ENCODE peak calls at places on chromosome 12, in ten cellular contexts. X is HTR-8/SVneo; T is LoVo; G is SW480; H is frontal cortex; Z is HEK293T; L is heart left ventricle; W is ACHN; V is activated CD4-positive, alpha-beta T cell treated with anti-CD3 and anti-CD28 coated beads, Interleukin-2, amount 50 U/mL, for 4 hours; O is hepatic stellate cell. N is an unnamed sample.

GRCh38 chr12:96422192-96422591 is 22.0 kb upstream of the CDK17 start:
- DNase-seq in X (no peak), T (no peak), G (no peak), H (no peak), Z (no peak), L (no peak), W (no peak), V (no peak), O (no peak), N (no peak)

GRCh38 chr12:88922816-88923215 is 342.5 kb upstream of the KITLG start:
- DNase-seq in X (no peak), T (no peak), G (no peak), H (no peak), Z (no peak), L (no peak), W (no peak), V (no peak), O (peak), N (no peak)

GRCh38 chr12:70664463-70664862 is 27.2 kb upstream of the PTPRB start:
- DNase-seq in X (no peak), T (no peak), G (no peak), H (no peak), Z (no peak), L (peak), W (no peak), V (no peak), O (no peak), N (no peak)

GRCh38 chr12:126191037-126191891 is 1126.0 kb downstream of the AACS start:
- DNase-seq in X (no peak), T (no peak), G (no peak), H (peak), Z (no peak), L (no peak), W (no peak), V (no peak), O (no peak), N (peak)

GRCh38 chr12:109179927-109180326 is 63.5 kb downstream of the ACACB start:
- DNase-seq in X (no peak), T (no peak), G (no peak), H (no peak), Z (no peak), L (no peak), W (no peak), V (no peak), O (no peak), N (no peak)

GRCh38 chr12:26555139-26555538 is 277.9 kb downstream of the ITPR2 start:
- DNase-seq in X (no peak), T (no peak), G (no peak), H (no peak), Z (no peak), L (no peak), W (no peak), V (no peak), O (no peak), N (no peak)

GRCh38 chr12:22380029-22380428 is 45.5 kb upstream of the ST8SIA1 start:
- DNase-seq in X (no peak), T (no peak), G (no peak), H (no peak), Z (no peak), L (no peak), W (no peak), V (no peak), O (no peak), N (no peak)

GRCh38 chr12:2582631-2583616 is 211.8 kb upstream of the FKBP4 start:
- DNase-seq in X (peak), T (peak), G (peak), H (peak), Z (peak), L (peak), W (peak), V (peak), O (peak), N (peak)

GRCh38 chr12:57175428-57176138 is 28.2 kb upstream of the LRP1-AS start:
- DNase-seq in X (peak), T (peak), G (peak), H (peak), Z (peak), L (peak), W (peak), V (peak), O (peak), N (peak)

GRCh38 chr12:54394281-54394719 is 9.8 kb upstream of the ZNF385A start:
- DNase-seq in X (peak), T (peak), G (peak), H (no peak), Z (peak), L (no peak), W (peak), V (no peak), O (peak), N (no peak)

GRCh38 chr12:90393089-90393488 is 561.9 kb downstream of the CCER1 start:
- DNase-seq in X (no peak), T (no peak), G (no peak), H (no peak), Z (no peak), L (no peak), W (no peak), V (no peak), O (no peak), N (no peak)

GRCh38 chr12:100827901-100828520 is 33.4 kb downstream of the ANO4 start:
- DNase-seq in X (no peak), T (peak), G (peak), H (no peak), Z (peak), L (no peak), W (peak), V (no peak), O (no peak), N (no peak)

GRCh38 chr12:114614040-114614439 is 69.9 kb downstream of the TBX3 start:
- DNase-seq in X (no peak), T (no peak), G (no peak), H (no peak), Z (no peak), L (no peak), W (no peak), V (no peak), O (no peak), N (no peak)

GRCh38 chr12:67410246-67410645 is 141.1 kb downstream of the CAND1 start:
- DNase-seq in X (no peak), T (no peak), G (no peak), H (no peak), Z (no peak), L (no peak), W (no peak), V (no peak), O (no peak), N (no peak)

GRCh38 chr12:26271889-26272492 is 76.6 kb downstream of the SSPN start:
- DNase-seq in X (peak), T (peak), G (no peak), H (peak), Z (no peak), L (peak), W (peak), V (no peak), O (no peak), N (peak)

GRCh38 chr12:107200394-107200793 is 107.0 kb upstream of the CRY1 start:
- DNase-seq in X (peak), T (peak), G (peak), H (no peak), Z (no peak), L (no peak), W (peak), V (no peak), O (no peak), N (no peak)

GRCh38 chr12:27198036-27198435 is 46.0 kb upstream of the STK38L start:
- DNase-seq in X (no peak), T (no peak), G (no peak), H (no peak), Z (no peak), L (no peak), W (no peak), V (no peak), O (no peak), N (no peak)

GRCh38 chr12:110073049-110073831 is 24.9 kb upstream of the C12orf76 start:
- DNase-seq in X (peak), T (no peak), G (no peak), H (peak), Z (no peak), L (peak), W (no peak), V (peak), O (no peak), N (peak)

GRCh38 chr12:91133871-91134270 is 22.6 kb upstream of the LUM start:
- DNase-seq in X (no peak), T (no peak), G (no peak), H (no peak), Z (no peak), L (no peak), W (no peak), V (no peak), O (no peak), N (no peak)

GRCh38 chr12:32270818-32271710 is 128.3 kb upstream of the FGD4 start:
- DNase-seq in X (no peak), T (peak), G (peak), H (no peak), Z (no peak), L (no peak), W (peak), V (no peak), O (peak), N (no peak)

GRCh38 chr12:131896080-131896810 is 1.8 kb downstream of the ULK1 start:
- DNase-seq in X (peak), T (peak), G (peak), H (peak), Z (peak), L (peak), W (peak), V (peak), O (peak), N (peak)

GRCh38 chr12:116719661-116720060 is 18.2 kb downstream of the SPRING1 start:
- DNase-seq in X (no peak), T (no peak), G (no peak), H (no peak), Z (no peak), L (no peak), W (peak), V (no peak), O (no peak), N (no peak)

GRCh38 chr12:26121841-26122680 is 2.8 kb downstream of the BHLHE41 start:
- DNase-seq in X (no peak), T (no peak), G (peak), H (no peak), Z (peak), L (peak), W (peak), V (no peak), O (peak), N (peak)

GRCh38 chr12:28340261-28340660 is 150.0 kb downstream of the CCDC91 start:
- DNase-seq in X (no peak), T (no peak), G (no peak), H (no peak), Z (no peak), L (no peak), W (no peak), V (no peak), O (no peak), N (no peak)

GRCh38 chr12:95608252-95609033 is 57.2 kb upstream of the USP44 start:
- DNase-seq in X (no peak), T (no peak), G (no peak), H (peak), Z (no peak), L (peak), W (no peak), V (no peak), O (no peak), N (no peak)

GRCh38 chr12:47754881-47755280 is 3.8 kb downstream of the RAPGEF3 start:
- DNase-seq in X (no peak), T (peak), G (no peak), H (no peak), Z (no peak), L (no peak), W (no peak), V (no peak), O (no peak), N (peak)

GRCh38 chr12:79690606-79691298 is at the start of gene PAWR:
- DNase-seq in X (peak), T (peak), G (peak), H (peak), Z (peak), L (peak), W (peak), V (no peak), O (peak), N (peak)

GRCh38 chr12:13171921-13172859 is 24.3 kb upstream of the EMP1 start:
- DNase-seq in X (peak), T (peak), G (peak), H (no peak), Z (no peak), L (no peak), W (peak), V (no peak), O (no peak), N (no peak)

GRCh38 chr12:88627501-88627900 is 47.2 kb upstream of the KITLG start:
- DNase-seq in X (no peak), T (no peak), G (no peak), H (no peak), Z (no peak), L (no peak), W (no peak), V (no peak), O (no peak), N (no peak)

GRCh38 chr12:108804361-108804949 is 52.9 kb downstream of the SSH1 start:
- DNase-seq in X (no peak), T (no peak), G (no peak), H (no peak), Z (no peak), L (peak), W (no peak), V (no peak), O (no peak), N (peak)

GRCh38 chr12:52139579-52140062 is 52.2 kb downstream of the KRT80 start:
- DNase-seq in X (peak), T (peak), G (peak), H (peak), Z (peak), L (no peak), W (peak), V (no peak), O (peak), N (peak)

GRCh38 chr12:40915172-40915571 is 222.9 kb downstream of the CNTN1 start:
- DNase-seq in X (no peak), T (no peak), G (no peak), H (no peak), Z (no peak), L (no peak), W (no peak), V (no peak), O (no peak), N (no peak)

GRCh38 chr12:6925543-6926279 is 2.0 kb upstream of the ATN1 start:
- DNase-seq in X (peak), T (peak), G (peak), H (peak), Z (no peak), L (peak), W (peak), V (no peak), O (peak), N (peak)

GRCh38 chr12:40692617-40693502 is 621 bp downstream of the CNTN1 start:
- DNase-seq in X (no peak), T (no peak), G (no peak), H (peak), Z (peak), L (no peak), W (no peak), V (no peak), O (peak), N (peak)

GRCh38 chr12:45049912-45050318 is 984 bp downstream of the DBX2 start:
- DNase-seq in X (no peak), T (no peak), G (no peak), H (no peak), Z (no peak), L (no peak), W (no peak), V (no peak), O (no peak), N (no peak)

GRCh38 chr12:18158774-18159557 is 69.0 kb upstream of the RERGL start:
- DNase-seq in X (no peak), T (peak), G (peak), H (no peak), Z (peak), L (no peak), W (peak), V (no peak), O (no peak), N (no peak)